ENCODE peak calls at places on chromosomes 12 and 14, in four cellular contexts. P is aorta, D is gastrocnemius medialis, L is psoas muscle. G is an unnamed sample.

GRCh38 chr12:53200458-53201169 is 6.4 kb downstream of the ITGB7 start:
- DNase-seq in L (no peak), D (no peak), P (no peak), G (no peak)

GRCh38 chr14:70239802-70240201 is 51.1 kb upstream of the SLC8A3 start:
- DNase-seq in P (no peak), D (no peak), L (no peak), G (no peak)

GRCh38 chr12:69068431-69068830 is 135.5 kb upstream of the CPM start:
- DNase-seq in D (no peak), L (no peak), P (no peak), G (peak; percentile 90)

GRCh38 chr14:85853996-85854526 is 324.1 kb downstream of the FLRT2 start:
- DNase-seq in L (no peak), D (no peak), P (no peak), G (no peak)

GRCh38 chr12:18677189-18677588 is 60.6 kb downstream of the PLCZ1 start:
- DNase-seq in L (no peak), D (no peak), P (no peak), G (no peak)

GRCh38 chr12:114682920-114683708 is 861 bp downstream of the TBX3 start:
- DNase-seq in L (no peak), D (no peak), P (peak; percentile 82), G (peak; percentile 50)

GRCh38 chr14:30214456-30215090 is 286.9 kb upstream of the PRKD1 start:
- DNase-seq in L (no peak), D (no peak), P (no peak), G (peak; percentile 23)

GRCh38 chr12:28189774-28190320 is 409 bp upstream of the CCDC91 start:
- DNase-seq in D (no peak), P (no peak), L (no peak), G (no peak)

GRCh38 chr14:102095231-102095870 is 8.5 kb upstream of the HSP90AA1 start:
- DNase-seq in L (no peak), P (no peak), D (no peak), G (no peak)

GRCh38 chr12:94208433-94208921 is 60.1 kb downstream of the PLXNC1 start:
- DNase-seq in D (no peak), P (no peak), L (no peak), G (no peak)

GRCh38 chr14:73221945-73222344 is 15.4 kb upstream of the PAPLN start:
- DNase-seq in D (no peak), L (no peak), P (no peak), G (no peak)

GRCh38 chr14:22556021-22556989 is 32.7 kb downstream of the DAD1 start:
- DNase-seq in L (peak; percentile 71), P (no peak), D (peak; percentile 32), G (peak; percentile 84)

GRCh38 chr14:75605916-75606315 is 27.5 kb downstream of the FLVCR2 start:
- DNase-seq in P (no peak), D (no peak), L (no peak), G (no peak)

GRCh38 chr12:54749191-54749818 is 101.1 kb upstream of the DCD start:
- DNase-seq in L (no peak), D (no peak), P (no peak), G (peak; percentile 51)

GRCh38 chr14:75570797-75571196 is 7.6 kb upstream of the FLVCR2 start:
- DNase-seq in L (no peak), D (no peak), P (no peak), G (no peak)

GRCh38 chr14:71933026-71933587 is 878 bp downstream of the RGS6 start:
- DNase-seq in P (no peak), L (no peak), D (no peak), G (no peak)

GRCh38 chr12:50992814-50993213 is 33.4 kb downstream of the SLC11A2 start:
- DNase-seq in P (no peak), L (no peak), D (no peak), G (no peak)

GRCh38 chr14:73633115-73633514 is 11.7 kb upstream of the DNAL1 start:
- DNase-seq in D (no peak), P (no peak), L (no peak), G (no peak)

GRCh38 chr12:64714551-64714968 is 44.6 kb downstream of the GNS start:
- DNase-seq in L (no peak), D (no peak), P (no peak), G (no peak)

GRCh38 chr12:94112116-94112515 is 36.3 kb upstream of the PLXNC1 start:
- DNase-seq in D (no peak), P (no peak), L (no peak), G (no peak)

GRCh38 chr14:56795284-56795622 is 15.0 kb downstream of the OTX2 start:
- DNase-seq in L (no peak), P (no peak), D (no peak), G (no peak)

GRCh38 chr12:26712892-26713291 is 120.1 kb downstream of the ITPR2 start:
- DNase-seq in P (no peak), D (no peak), L (no peak), G (no peak)

GRCh38 chr12:16531623-16532022 is 74.3 kb downstream of the LMO3 start:
- DNase-seq in L (no peak), D (no peak), P (no peak), G (peak; percentile 16)

GRCh38 chr14:61247935-61248334 is 33.2 kb downstream of the TMEM30B start:
- DNase-seq in P (no peak), D (no peak), L (no peak), G (no peak)

GRCh38 chr12:80017261-80017870 is 82.0 kb upstream of the OTOGL start:
- DNase-seq in L (no peak), D (no peak), P (no peak), G (no peak)

GRCh38 chr12:124863409-124864325 is at the start of gene SCARB1:
- DNase-seq in L (peak; percentile 92), P (peak; percentile 93), D (peak; percentile 62), G (peak; percentile 83)

GRCh38 chr12:19390208-19390607 is 49.1 kb upstream of the AEBP2 start:
- DNase-seq in D (no peak), P (no peak), L (no peak), G (no peak)

GRCh38 chr14:69715725-69716482 is 51.0 kb upstream of the SRSF5 start:
- DNase-seq in L (peak; percentile 60), D (no peak), P (peak; percentile 83), G (peak; percentile 43)

GRCh38 chr14:91872517-91873470 is 5.5 kb upstream of the TC2N start:
- DNase-seq in P (peak; percentile 91), D (peak; percentile 52), L (peak; percentile 81), G (peak; percentile 99)

GRCh38 chr12:1252758-1253157 is 261.7 kb downstream of the ERC1 start:
- DNase-seq in P (no peak), L (no peak), D (no peak), G (no peak)

GRCh38 chr14:21268612-21269251 is 510 bp downstream of the HNRNPC start:
- DNase-seq in L (peak; percentile 62), D (peak; percentile 39), P (peak; percentile 68), G (peak; percentile 51)

GRCh38 chr12:59100585-59100984 is 180.3 kb upstream of the LRIG3 start:
- DNase-seq in D (no peak), P (no peak), L (no peak), G (no peak)

GRCh38 chr12:79964100-79964627 is 29.3 kb upstream of the PPP1R12A start:
- DNase-seq in L (no peak), P (no peak), D (no peak), G (no peak)

GRCh38 chr12:70747445-70747844 is 110.2 kb upstream of the PTPRB start:
- DNase-seq in D (no peak), P (no peak), L (no peak), G (peak; percentile 76)

GRCh38 chr14:34983148-34983760 is 462 bp downstream of the SRP54 start:
- DNase-seq in D (no peak), P (no peak), L (no peak), G (no peak)
- H3K4me1 ChIP-seq in D (peaks cover 28% of the 10 kb centered on the region), P (no peaks in the 10 kb centered on the region), L (peaks cover 32% of the 10 kb centered on the region), G (peaks cover 1% of the 10 kb centered on the region)

DNA sequence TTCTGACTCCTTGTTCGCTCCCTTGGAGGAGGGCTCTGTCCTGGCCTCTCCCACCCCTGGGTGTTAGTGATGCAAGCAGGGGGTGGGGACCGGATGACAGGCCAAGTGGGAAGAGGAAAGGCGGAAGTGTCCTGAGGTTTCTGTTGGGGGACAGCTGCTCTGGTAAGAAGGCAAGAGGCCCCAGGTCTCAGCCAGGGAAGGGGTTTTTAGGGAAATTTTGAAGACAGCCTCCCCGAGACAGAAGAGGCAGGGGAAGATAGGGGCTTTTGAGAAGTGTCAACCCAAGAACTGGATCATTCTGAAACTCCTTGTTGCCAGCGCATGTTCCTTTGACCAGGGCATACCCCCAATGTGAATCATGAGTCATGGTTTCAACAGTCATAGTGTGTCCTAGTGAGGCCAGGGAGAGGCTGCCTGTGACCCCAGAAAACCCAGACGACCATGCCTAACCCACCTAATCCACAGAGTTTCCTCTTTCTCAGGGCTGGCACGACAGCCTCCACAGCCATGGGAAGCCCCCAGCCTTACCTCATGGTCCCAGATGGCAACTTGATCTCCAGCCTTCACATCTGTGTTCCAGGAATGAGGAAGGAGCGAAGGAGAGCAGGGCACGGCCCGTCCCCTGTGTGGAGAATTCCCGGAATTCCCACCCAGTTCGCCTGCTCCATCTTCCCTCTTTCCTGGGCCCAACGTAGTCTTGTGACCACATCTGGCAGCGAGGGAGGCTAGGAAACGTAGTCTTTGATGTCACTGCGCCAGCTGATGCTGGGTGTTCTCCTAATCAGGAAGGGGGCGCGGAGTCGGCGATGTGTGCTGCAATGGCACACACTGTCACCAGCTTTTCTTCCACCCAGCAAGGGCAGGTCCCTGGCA is 4.9 kb upstream of the GPR132 start:
- DNase-seq in L (peak; percentile 61), D (no peak), P (peak; percentile 73), G (no peak)
- H3K27ac ChIP-seq in L (no peak overlapping the region), D (no peak overlapping the region), P (no peak overlapping the region), G (no peak overlapping the region)

GRCh38 chr14:77107228-77107627 is 9.2 kb downstream of the CIPC start:
- DNase-seq in P (no peak), L (no peak), D (no peak), G (no peak)
- H3K4me1 ChIP-seq in P (peaks cover 6% of the 10 kb centered on the region), L (peaks cover 83% of the 10 kb centered on the region), D (peaks cover 98% of the 10 kb centered on the region), G (no peaks in the 10 kb centered on the region)

GRCh38 chr14:58239259-58240210 is 5.1 kb upstream of the PSMA3 start:
- DNase-seq in L (peak; percentile 79), D (peak; percentile 40), P (peak; percentile 89), G (peak; percentile 77)

GRCh38 chr14:58243790-58244555 is 670 bp upstream of the PSMA3 start:
- DNase-seq in P (no peak), L (no peak), D (no peak), G (peak; percentile 58)

GRCh38 chr14:58238252-58239247 is 6.1 kb upstream of the PSMA3 start:
- DNase-seq in D (no peak), L (no peak), P (no peak), G (no peak)
- H3K27ac ChIP-seq in D (peak overlapping the region; percentile 85), L (peak overlapping the region; percentile 85), P (peak overlapping the region; percentile 61), G (peak overlapping the region; percentile 42)

GRCh38 chr12:116153096-116153495 is 124.4 kb downstream of the MED13L start:
- DNase-seq in D (no peak), L (no peak), P (no peak), G (no peak)
- H3K4me1 ChIP-seq in D (peaks cover 85% of the 10 kb centered on the region), L (peaks cover 86% of the 10 kb centered on the region), P (peaks cover 4% of the 10 kb centered on the region), G (peaks cover 13% of the 10 kb centered on the region)

GRCh38 chr12:32281098-32281497 is 118.3 kb upstream of the FGD4 start:
- DNase-seq in D (no peak), L (no peak), P (no peak), G (no peak)

GRCh38 chr12:32285484-32285883 is 113.9 kb upstream of the FGD4 start:
- DNase-seq in P (no peak), L (no peak), D (no peak), G (no peak)

GRCh38 chr12:32290411-32290810 is 108.9 kb upstream of the FGD4 start:
- DNase-seq in D (no peak), L (no peak), P (no peak), G (peak; percentile 8)

GRCh38 chr12:32284561-32284960 is 114.8 kb upstream of the FGD4 start:
- DNase-seq in L (no peak), P (no peak), D (no peak), G (no peak)
- H3K27ac ChIP-seq in L (no peak overlapping the region), P (no peak overlapping the region), D (no peak overlapping the region), G (no peak overlapping the region)